ENCODE peak calls at places on chromosomes 11 and 22, in eight cellular contexts. I is SJSA1; M is stimulated activated CD8-positive, alpha-beta memory T cell treated with anti-CD3 and anti-CD28 coated beads, Interleukin-15, amount 100 ng/mL, for 1 hour; Z is CD4-positive, alpha-beta memory T cell; Y is hippocampal formation; X is NCI-H2171 treated with DMSO at 0.1 percent for 48 hours; J is HS-5; S is effector memory CD4-positive, alpha-beta T cell. V is an unnamed sample.

GRCh38 chr11:5210376-5210885 is 9.9 kb upstream of the OR51V1 start:
- DNase-seq in I (no peak), M (no peak), Z (no peak), Y (no peak), X (no peak), J (no peak), S (no peak), V (no peak)

GRCh38 chr11:82975882-82976281 is 74.3 kb downstream of the DDIAS start:
- DNase-seq in I (no peak), M (no peak), Z (no peak), Y (no peak), X (no peak), J (no peak), S (no peak), V (no peak)

GRCh38 chr22:40719599-40719998 is 40.3 kb downstream of the MCHR1 start:
- DNase-seq in I (no peak), M (no peak), Z (no peak), Y (no peak), X (no peak), J (no peak), S (no peak), V (no peak)

GRCh38 chr11:9276571-9276970 is 11.4 kb upstream of the DENND5A start:
- DNase-seq in I (no peak), M (no peak), Z (no peak), Y (no peak), X (peak), J (no peak), S (no peak), V (peak)

GRCh38 chr22:43435851-43436535 is 24.2 kb downstream of the MPPED1 start:
- DNase-seq in I (no peak), M (no peak), Z (no peak), Y (no peak), X (peak), J (no peak), S (no peak), V (peak)

GRCh38 chr22:46891382-46891951 is 129.0 kb downstream of the TBC1D22A start:
- DNase-seq in I (no peak), M (no peak), Z (no peak), Y (no peak), X (no peak), J (no peak), S (no peak), V (no peak)

GRCh38 chr22:17772963-17773605 is 1.2 kb downstream of the BID start:
- DNase-seq in I (no peak), M (no peak), Z (no peak), Y (no peak), X (no peak), J (no peak), S (no peak), V (no peak)

GRCh38 chr11:102850973-102851745 is 7.8 kb upstream of the MMP3 start:
- DNase-seq in I (peak), M (no peak), Z (no peak), Y (no peak), X (no peak), J (peak), S (no peak), V (no peak)

GRCh38 chr11:6022954-6023353 is 7.6 kb downstream of the OR56A1 start:
- DNase-seq in I (peak), M (no peak), Z (peak), Y (no peak), X (peak), J (peak), S (no peak), V (peak)

GRCh38 chr22:27460596-27461347 is 340.8 kb downstream of the MN1 start:
- DNase-seq in I (no peak), M (no peak), Z (no peak), Y (peak), X (no peak), J (no peak), S (no peak), V (no peak)

GRCh38 chr11:5369793-5370192 is 13.8 kb upstream of the OR51M1 start:
- DNase-seq in I (peak), M (no peak), Z (no peak), Y (no peak), X (no peak), J (no peak), S (no peak), V (peak)

GRCh38 chr11:46889689-46890475 is 28.5 kb downstream of the LRP4 start:
- DNase-seq in I (peak), M (peak), Z (peak), Y (peak), X (peak), J (peak), S (peak), V (peak)

GRCh38 chr11:14578551-14578956 is 58.4 kb upstream of the PSMA1 start:
- DNase-seq in I (no peak), M (peak), Z (peak), Y (no peak), X (no peak), J (no peak), S (peak), V (peak)

GRCh38 chr11:122735031-122735430 is 79.5 kb downstream of the UBASH3B start:
- DNase-seq in I (no peak), M (no peak), Z (no peak), Y (no peak), X (no peak), J (no peak), S (no peak), V (no peak)

GRCh38 chr11:6431861-6432260 is 8.9 kb downstream of the HPX start:
- DNase-seq in I (no peak), M (no peak), Z (no peak), Y (no peak), X (no peak), J (peak), S (no peak), V (no peak)

V was measured in NCI-H524.